ENCODE peak calls at places on chromosomes 16 and 17, in five cellular contexts. S is right lobe of liver, Q is A549, D is uterus, X is heart left ventricle. R is an unnamed sample.

GRCh38 chr16:77599793-77600415 is 122.4 kb upstream of the NUDT7 start:
- DNase-seq in S (no peak), Q (peak; percentile 54), D (no peak), X (no peak), R (peak; percentile 19)

GRCh38 chr17:82970818-82971610 is 108.4 kb upstream of the METRNL start:
- DNase-seq in S (no peak), Q (no peak), D (no peak), X (no peak), R (no peak)

GRCh38 chr16:12067714-12068401 is 91.3 kb downstream of the SNX29 start:
- DNase-seq in S (peak; percentile 18), Q (peak; percentile 79), D (no peak), X (no peak), R (peak; percentile 53)

GRCh38 chr17:34511265-34511664 is 68.1 kb upstream of the TMEM132E start:
- DNase-seq in S (no peak), Q (no peak), D (no peak), X (no peak), R (peak; percentile 23)

GRCh38 chr17:67884766-67885165 is 59.5 kb downstream of the BPTF start:
- DNase-seq in S (no peak), Q (no peak), D (no peak), X (no peak), R (no peak)

GRCh38 chr16:49442805-49443204 is 69.2 kb downstream of the C16orf78 start:
- DNase-seq in S (no peak), Q (no peak), D (no peak), X (no peak), R (no peak)

GRCh38 chr17:42097691-42098661 is at the start of gene ZNF385C:
- DNase-seq in S (no peak), Q (no peak), D (no peak), X (no peak), R (no peak)

GRCh38 chr16:70689035-70689969 is 3.4 kb upstream of the MTSS2 start:
- DNase-seq in S (peak; percentile 54), Q (no peak), D (no peak), X (no peak), R (peak; percentile 54)

GRCh38 chr16:26963109-26963508 is 103.6 kb upstream of the C16orf82 start:
- DNase-seq in S (no peak), Q (no peak), D (no peak), X (no peak), R (no peak)

GRCh38 chr17:56594528-56595418 is 1.3 kb downstream of the NOG start:
- DNase-seq in S (no peak), Q (peak; percentile 42), D (no peak), X (no peak), R (no peak)

GRCh38 chr17:42969006-42969581 is 4.8 kb upstream of the AARSD1 start:
- DNase-seq in S (no peak), Q (no peak), D (no peak), X (no peak), R (no peak)

GRCh38 chr17:72205357-72205756 is 84.5 kb downstream of the SOX9 start:
- DNase-seq in S (no peak), Q (no peak), D (no peak), X (no peak), R (no peak)

GRCh38 chr16:51839697-51840462 is 688.8 kb upstream of the SALL1 start:
- DNase-seq in S (no peak), Q (no peak), D (no peak), X (no peak), R (no peak)

GRCh38 chr16:80620656-80621605 is 80.1 kb downstream of the DYNLRB2 start:
- DNase-seq in S (no peak), Q (no peak), D (no peak), X (no peak), R (no peak)

GRCh38 chr16:890217-890616 is 80.6 kb downstream of the LMF1 start:
- DNase-seq in S (no peak), Q (no peak), D (no peak), X (peak; percentile 15), R (peak; percentile 54)

GRCh38 chr17:39209317-39210092 is 9.4 kb downstream of the RPL19 start:
- DNase-seq in S (no peak), Q (no peak), D (peak; percentile 79), X (peak; percentile 90), R (peak; percentile 68)

GRCh38 chr17:40530531-40530987 is 29.1 kb upstream of the TNS4 start:
- DNase-seq in S (no peak), Q (no peak), D (peak; percentile 12), X (peak; percentile 9), R (no peak)

GRCh38 chr16:1559446-1559975 is 26.0 kb downstream of the TMEM204 start:
- DNase-seq in S (no peak), Q (no peak), D (no peak), X (no peak), R (no peak)

GRCh38 chr16:47196457-47196856 is 52.7 kb upstream of the NETO2 start:
- DNase-seq in S (no peak), Q (no peak), D (no peak), X (no peak), R (no peak)

GRCh38 chr17:65163990-65164495 is 26.9 kb downstream of the RGS9 start:
- DNase-seq in S (no peak), Q (peak; percentile 57), D (no peak), X (no peak), R (no peak)

GRCh38 chr17:49784636-49785035 is 3.8 kb upstream of the KAT7 start:
- DNase-seq in S (no peak), Q (no peak), D (no peak), X (no peak), R (no peak)

GRCh38 chr17:49789278-49789578 is 747 bp downstream of the KAT7 start:
- DNase-seq in S (no peak), Q (no peak), D (no peak), X (no peak), R (no peak)

GRCh38 chr17:49793309-49793708 is 4.8 kb downstream of the KAT7 start:
- DNase-seq in S (no peak), Q (no peak), D (no peak), X (no peak), R (no peak)

GRCh38 chr17:49787932-49788442 is 494 bp upstream of the KAT7 start:
- DNase-seq in S (no peak), Q (no peak), D (no peak), X (peak; percentile 31), R (no peak)

DNA sequence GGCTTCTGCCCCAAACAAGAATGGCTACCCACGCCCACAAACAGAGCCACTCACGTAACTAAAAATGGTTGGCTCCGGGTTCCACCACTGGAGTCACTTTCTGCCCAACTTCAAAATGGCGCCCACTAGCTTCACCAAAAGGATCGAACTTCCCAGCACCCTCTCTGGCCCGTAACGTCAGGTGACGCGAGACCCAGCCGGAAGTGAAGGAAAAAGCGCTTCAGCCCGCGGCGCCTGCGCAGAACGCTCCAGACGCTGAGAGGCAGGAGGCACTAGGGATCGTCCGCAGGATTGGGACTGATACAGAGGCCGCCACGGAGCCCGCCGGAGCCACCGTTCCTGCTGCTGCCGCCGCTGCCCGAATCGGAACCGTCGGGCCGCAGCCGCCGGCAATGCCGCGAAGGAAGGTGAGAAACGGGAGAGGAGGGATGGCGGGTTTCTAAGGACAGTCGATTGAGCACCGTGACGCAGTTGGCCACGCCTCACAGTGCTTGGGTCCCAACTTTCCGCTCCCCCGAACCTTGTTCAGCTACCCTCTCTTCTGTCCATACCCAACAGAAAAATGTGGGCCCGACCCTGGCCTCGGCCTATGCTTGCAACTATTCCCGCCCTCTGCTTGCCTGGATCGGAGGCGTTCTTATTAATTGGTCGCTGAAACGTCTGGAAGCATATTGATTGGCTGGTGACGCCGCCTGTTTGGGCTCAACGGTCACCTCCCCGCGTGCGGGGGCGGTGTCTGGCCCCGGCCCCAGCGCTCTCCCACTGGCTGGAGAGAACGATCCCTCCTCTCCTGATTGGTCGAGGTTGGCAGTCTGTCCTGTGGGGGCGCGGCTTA is at the start of gene KAT7:
- DNase-seq in S (peak; percentile 99), Q (peak; percentile 96), D (peak; percentile 99), X (peak; percentile 99), R (peak; percentile 99)
- TF ChIP-seq CTCF in S (no peak), Q (no peak), D (no peak), X (no peak), R (no peak)

DNA sequence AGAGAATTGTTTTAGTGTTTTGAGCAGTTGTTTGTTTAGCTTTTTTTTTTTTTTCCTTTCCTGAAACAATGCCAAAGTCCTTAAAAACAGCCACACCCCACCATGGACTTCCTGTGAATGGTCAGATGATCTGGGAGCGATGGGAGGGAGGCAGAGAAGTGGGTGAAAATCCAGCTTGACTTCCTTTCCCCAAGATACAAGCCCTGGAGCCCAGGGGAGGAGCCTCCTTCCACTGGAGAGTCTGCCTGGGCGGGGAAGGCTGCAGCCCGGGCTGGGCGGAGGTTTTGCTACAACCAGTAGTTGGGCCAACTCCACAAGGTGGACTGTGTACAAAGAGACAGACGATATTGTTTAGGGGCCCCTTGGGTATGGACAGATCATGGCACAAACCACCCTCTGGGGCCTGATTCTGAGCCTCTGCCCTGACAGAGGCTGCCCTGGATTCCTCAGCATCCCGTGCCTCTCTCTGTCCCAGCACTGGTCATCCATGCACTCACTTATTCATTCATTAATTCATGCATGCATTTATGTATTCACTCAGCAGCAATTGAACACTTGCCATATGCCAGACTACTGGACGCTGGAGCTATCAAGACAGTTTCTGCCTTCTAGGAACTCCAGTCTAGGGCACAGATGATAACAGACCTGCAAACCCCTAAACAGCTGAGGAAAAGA is 29.8 kb downstream of the WSB1 start:
- DNase-seq in S (peak; percentile 70), Q (no peak), D (peak; percentile 68), X (peak; percentile 87), R (peak; percentile 87)
- H3K4me1 ChIP-seq in S (no peaks in the 10 kb centered on the region), Q (peaks cover 11% of the 10 kb centered on the region), D (peaks cover 9% of the 10 kb centered on the region), X (peaks cover 34% of the 10 kb centered on the region), R (peaks cover 55% of the 10 kb centered on the region)

GRCh38 chr17:8470447-8471047 is 34.9 kb downstream of the NDEL1 start:
- DNase-seq in S (peak; percentile 83), Q (no peak), D (peak; percentile 70), X (peak; percentile 72), R (peak; percentile 48)
- H3K27ac ChIP-seq in S (peak overlapping the region; percentile 80), Q (no peak overlapping the region), D (peak overlapping the region; percentile 37), X (peak overlapping the region; percentile 5), R (no peak overlapping the region)

GRCh38 chr17:9898812-9899211 is 6.3 kb downstream of the RCVRN start:
- DNase-seq in S (no peak), Q (no peak), D (no peak), X (no peak), R (no peak)
- TF ChIP-seq CTCF in S (no peak), Q (no peak), D (no peak), X (no peak), R (no peak)

GRCh38 chr16:89482824-89483220 is 7.5 kb downstream of the ANKRD11 start:
- DNase-seq in S (no peak), Q (no peak), D (no peak), X (no peak), R (no peak)

GRCh38 chr16:89484923-89485679 is 5.3 kb downstream of the ANKRD11 start:
- DNase-seq in S (no peak), Q (no peak), D (no peak), X (no peak), R (no peak)

GRCh38 chr16:89482087-89482823 is 8.1 kb downstream of the ANKRD11 start:
- DNase-seq in S (no peak), Q (no peak), D (no peak), X (no peak), R (no peak)

GRCh38 chr16:89485701-89486246 is 4.6 kb downstream of the ANKRD11 start:
- DNase-seq in S (no peak), Q (no peak), D (no peak), X (no peak), R (no peak)

DNA sequence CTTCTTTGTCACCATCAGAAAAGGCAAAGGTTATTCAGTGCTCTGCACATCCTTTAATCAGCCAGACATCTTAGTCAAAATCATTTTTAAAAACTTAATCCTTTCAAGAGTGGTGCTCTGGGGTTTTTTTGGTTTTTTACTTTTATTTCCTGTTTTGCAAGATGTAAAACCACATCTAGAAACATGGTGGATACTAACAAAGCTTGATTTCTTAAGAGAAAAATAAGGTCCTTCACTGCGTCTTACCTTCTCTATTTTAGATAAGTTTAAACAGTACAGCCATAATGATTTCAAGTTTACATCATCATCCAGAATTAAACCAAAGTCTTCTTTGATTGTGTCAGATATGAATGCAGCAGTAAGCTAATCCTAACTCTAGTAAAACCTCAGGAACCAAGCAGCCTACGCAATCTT is 6.3 kb downstream of the ANKRD11 start:
- DNase-seq in S (no peak), Q (no peak), D (no peak), X (no peak), R (no peak)
- H3K4me1 ChIP-seq in S (peaks cover 2% of the 10 kb centered on the region), Q (peaks cover 84% of the 10 kb centered on the region), D (no peaks in the 10 kb centered on the region), X (peaks cover 96% of the 10 kb centered on the region), R (peaks cover 94% of the 10 kb centered on the region)

R was measured in heart right ventricle.